ENCODE peak calls at places on chromosomes 12 and 14, in four cellular contexts. I is GM23338, Z is choroid plexus epithelial cell, P is mesothelial cell of epicardium. O is an unnamed sample.

GRCh38 chr12:67545298-67545697 is 103.2 kb upstream of the DYRK2 start:
- DNase-seq in P (no peak), Z (no peak), I (no peak), O (no peak)

GRCh38 chr12:111643428-111643826 is 42.3 kb downstream of the BRAP start:
- DNase-seq in Z (peak), P (no peak), I (no peak), O (no peak)

GRCh38 chr12:19430988-19431387 is 8.3 kb upstream of the AEBP2 start:
- DNase-seq in P (no peak), I (no peak), Z (peak), O (no peak)

GRCh38 chr12:724194-724855 is 28.1 kb upstream of the WNK1 start:
- DNase-seq in P (peak), I (peak), Z (peak), O (no peak)

GRCh38 chr14:60805881-60806569 is 71.5 kb downstream of the MNAT1 start:
- DNase-seq in Z (peak), I (no peak), P (no peak), O (no peak)

GRCh38 chr14:104280085-104280901 is 141.9 kb downstream of the KIF26A start:
- DNase-seq in Z (no peak), P (peak), I (no peak), O (peak)

GRCh38 chr12:6688543-6688999 is 604 bp downstream of the ZNF384 start:
- DNase-seq in I (no peak), Z (no peak), P (no peak), O (no peak)

GRCh38 chr12:12582193-12582881 is 19.7 kb upstream of the DUSP16 start:
- DNase-seq in I (no peak), Z (no peak), P (no peak), O (no peak)

GRCh38 chr12:27785882-27786570 is 6.0 kb upstream of the MANSC4 start:
- DNase-seq in P (no peak), Z (peak), I (no peak), O (no peak)

GRCh38 chr14:36070056-36071043 is 106.2 kb downstream of the PTCSC3 start:
- DNase-seq in Z (peak), I (peak), P (peak), O (no peak)
- TF ChIP-seq CTCF in Z (peak), I (peak), P (peak), O (peak)

GRCh38 chr14:85686908-85687307 is 157.0 kb downstream of the FLRT2 start:
- DNase-seq in Z (peak), I (no peak), P (no peak), O (no peak)
- TF ChIP-seq CTCF in Z (no peak), I (no peak), P (no peak), O (no peak)

GRCh38 chr14:50061664-50062437 is 54.5 kb downstream of the VCPKMT start:
- DNase-seq in P (no peak), I (no peak), Z (peak), O (no peak)

GRCh38 chr14:50059773-50060629 is 56.4 kb downstream of the VCPKMT start:
- DNase-seq in P (no peak), Z (no peak), I (no peak), O (no peak)

GRCh38 chr14:50063876-50064420 is 52.4 kb downstream of the VCPKMT start:
- DNase-seq in Z (no peak), I (no peak), P (no peak), O (no peak)

GRCh38 chr14:50062438-50063039 is 53.8 kb downstream of the VCPKMT start:
- DNase-seq in Z (peak), P (no peak), I (peak), O (no peak)

GRCh38 chr14:50060871-50061663 is 55.3 kb downstream of the VCPKMT start:
- DNase-seq in Z (peak), I (peak), P (no peak), O (no peak)
- TF ChIP-seq CTCF in Z (peak), I (no peak), P (no peak), O (peak)

GRCh38 chr14:103089386-103090335 is 4.9 kb upstream of the EXOC3L4 start:
- DNase-seq in P (no peak), I (no peak), Z (no peak), O (no peak)

GRCh38 chr14:103090481-103091020 is 4.0 kb upstream of the EXOC3L4 start:
- DNase-seq in I (no peak), Z (no peak), P (no peak), O (no peak)

GRCh38 chr14:103088921-103089320 is 4.9 kb downstream of the LBHD2 start:
- DNase-seq in I (no peak), Z (no peak), P (no peak), O (no peak)

GRCh38 chr14:103091883-103092222 is 2.7 kb upstream of the EXOC3L4 start:
- DNase-seq in P (no peak), Z (no peak), I (no peak), O (no peak)

GRCh38 chr14:103091041-103091882 is 3.3 kb upstream of the EXOC3L4 start:
- DNase-seq in Z (peak), P (no peak), I (peak), O (no peak)
- TF ChIP-seq CTCF in Z (peak), P (no peak), I (peak), O (peak)

GRCh38 chr14:57692671-57693070 is 173.2 kb downstream of the SLC35F4 start:
- DNase-seq in P (no peak), I (peak), Z (peak), O (no peak)
- TF ChIP-seq CTCF in P (no peak), I (peak), Z (peak), O (peak)

GRCh38 chr12:132955094-132955932 is 793 bp downstream of the ZNF605 start:
- DNase-seq in Z (peak), I (peak), P (peak), O (peak)
- TF ChIP-seq CTCF in Z (no peak), I (peak), P (no peak), O (no peak)

GRCh38 chr14:64841121-64841611 is 38.5 kb downstream of the SPTB start:
- DNase-seq in I (peak), P (no peak), Z (peak), O (no peak)
- TF ChIP-seq CTCF in I (peak), P (peak), Z (peak), O (peak)

O was measured in osteocyte.